ENCODE peak calls at places on chromosomes 16 and 17, in nine cellular contexts. One of them, this sample, is unnamed.
A peak's percentile ranks its signal among the peaks of the same experiment; 100 is the strongest.

GRCh38 chr17:77677210-77677609 is 281.3 kb upstream of the TNRC6C start:
- DNase-seq in fibroblast of the aortic adventitia: no peak
- DNase-seq in cardiac fibroblast: no peak
- DNase-seq in EH: peak; percentile 39
- DNase-seq in stimulated activated CD4-positive, alpha-beta T cell treated with anti-CD3 and anti-CD28 coated beads, TNF-alpha, amount 100 ng/mL, for 48 hours: no peak
- DNase-seq in sigmoid colon: no peak
- DNase-seq in activated T-cell treated with anti-CD3 and anti-CD28 coated beads for 24 hours: no peak
- DNase-seq in naive thymus-derived CD4-positive, alpha-beta T cell: no peak
- DNase-seq in T follicular helper cell: no peak
- DNase-seq in this sample: no peak

GRCh38 chr17:74646231-74646630 is 22.7 kb upstream of the CD300E start:
- DNase-seq in activated T-cell treated with anti-CD3 and anti-CD28 coated beads for 24 hours: no peak
- DNase-seq in fibroblast of the aortic adventitia: no peak
- DNase-seq in cardiac fibroblast: peak; percentile 3
- DNase-seq in T follicular helper cell: no peak
- DNase-seq in naive thymus-derived CD4-positive, alpha-beta T cell: no peak
- DNase-seq in stimulated activated CD4-positive, alpha-beta T cell treated with anti-CD3 and anti-CD28 coated beads, TNF-alpha, amount 100 ng/mL, for 48 hours: no peak
- DNase-seq in sigmoid colon: no peak
- DNase-seq in EH: no peak
- DNase-seq in this sample: peak; percentile 50

GRCh38 chr16:57732011-57732410 is 3.6 kb upstream of the KATNB1 start:
- DNase-seq in stimulated activated CD4-positive, alpha-beta T cell treated with anti-CD3 and anti-CD28 coated beads, TNF-alpha, amount 100 ng/mL, for 48 hours: no peak
- DNase-seq in fibroblast of the aortic adventitia: peak; percentile 77
- DNase-seq in activated T-cell treated with anti-CD3 and anti-CD28 coated beads for 24 hours: no peak
- DNase-seq in naive thymus-derived CD4-positive, alpha-beta T cell: no peak
- DNase-seq in T follicular helper cell: no peak
- DNase-seq in sigmoid colon: no peak
- DNase-seq in cardiac fibroblast: peak; percentile 81
- DNase-seq in EH: peak; percentile 71
- DNase-seq in this sample: no peak

GRCh38 chr16:85207357-85207921 is 95.2 kb upstream of the CIBAR2 start:
- DNase-seq in EH: no peak
- DNase-seq in stimulated activated CD4-positive, alpha-beta T cell treated with anti-CD3 and anti-CD28 coated beads, TNF-alpha, amount 100 ng/mL, for 48 hours: no peak
- DNase-seq in T follicular helper cell: no peak
- DNase-seq in sigmoid colon: no peak
- DNase-seq in activated T-cell treated with anti-CD3 and anti-CD28 coated beads for 24 hours: no peak
- DNase-seq in naive thymus-derived CD4-positive, alpha-beta T cell: no peak
- DNase-seq in fibroblast of the aortic adventitia: no peak
- DNase-seq in cardiac fibroblast: no peak
- DNase-seq in this sample: no peak

GRCh38 chr17:40307691-40308289 is 1.2 kb upstream of the RARA start:
- DNase-seq in activated T-cell treated with anti-CD3 and anti-CD28 coated beads for 24 hours: no peak
- DNase-seq in sigmoid colon: peak; percentile 62
- DNase-seq in EH: no peak
- DNase-seq in cardiac fibroblast: no peak
- DNase-seq in fibroblast of the aortic adventitia: no peak
- DNase-seq in T follicular helper cell: no peak
- DNase-seq in naive thymus-derived CD4-positive, alpha-beta T cell: no peak
- DNase-seq in stimulated activated CD4-positive, alpha-beta T cell treated with anti-CD3 and anti-CD28 coated beads, TNF-alpha, amount 100 ng/mL, for 48 hours: no peak
- DNase-seq in this sample: no peak

GRCh38 chr16:88430524-88431446 is 22.3 kb upstream of the ZFPM1 start:
- DNase-seq in fibroblast of the aortic adventitia: no peak
- DNase-seq in cardiac fibroblast: peak; percentile 11
- DNase-seq in T follicular helper cell: no peak
- DNase-seq in activated T-cell treated with anti-CD3 and anti-CD28 coated beads for 24 hours: no peak
- DNase-seq in stimulated activated CD4-positive, alpha-beta T cell treated with anti-CD3 and anti-CD28 coated beads, TNF-alpha, amount 100 ng/mL, for 48 hours: peak; percentile 19
- DNase-seq in naive thymus-derived CD4-positive, alpha-beta T cell: peak; percentile 35
- DNase-seq in sigmoid colon: no peak
- DNase-seq in EH: no peak
- DNase-seq in this sample: no peak

GRCh38 chr16:30746638-30747160 is 1.5 kb upstream of the PHKG2 start:
- DNase-seq in T follicular helper cell: no peak
- DNase-seq in sigmoid colon: no peak
- DNase-seq in stimulated activated CD4-positive, alpha-beta T cell treated with anti-CD3 and anti-CD28 coated beads, TNF-alpha, amount 100 ng/mL, for 48 hours: no peak
- DNase-seq in activated T-cell treated with anti-CD3 and anti-CD28 coated beads for 24 hours: no peak
- DNase-seq in fibroblast of the aortic adventitia: no peak
- DNase-seq in EH: no peak
- DNase-seq in cardiac fibroblast: no peak
- DNase-seq in naive thymus-derived CD4-positive, alpha-beta T cell: no peak
- DNase-seq in this sample: no peak

GRCh38 chr16:3060339-3061127 is 4.9 kb upstream of the IL32 start:
- DNase-seq in EH: peak; percentile 14
- DNase-seq in activated T-cell treated with anti-CD3 and anti-CD28 coated beads for 24 hours: no peak
- DNase-seq in cardiac fibroblast: no peak
- DNase-seq in fibroblast of the aortic adventitia: no peak
- DNase-seq in naive thymus-derived CD4-positive, alpha-beta T cell: no peak
- DNase-seq in T follicular helper cell: no peak
- DNase-seq in stimulated activated CD4-positive, alpha-beta T cell treated with anti-CD3 and anti-CD28 coated beads, TNF-alpha, amount 100 ng/mL, for 48 hours: no peak
- DNase-seq in sigmoid colon: no peak
- DNase-seq in this sample: no peak

This sample was measured in HT1080.